ENCODE peak calls at places on chromosomes 4 and X, in nine cellular contexts. M is astrocyte; O is A549; S is left ventricle myocardium inferior; G is AG04450; D is HCT116; C is ovary; W is GM12878; Y is effector memory CD4-positive, alpha-beta T cell. H is an unnamed sample.

GRCh38 chr4:120714581-120714980 is 207.9 kb downstream of the PRDM5 start:
- DNase-seq in M (peak; percentile 31), O (no peak), S (no peak), G (no peak), D (no peak), C (no peak), W (no peak), Y (no peak), H (no peak)

GRCh38 chr4:13547563-13548041 is 3.3 kb upstream of the NKX3-2 start:
- DNase-seq in M (no peak), O (no peak), S (no peak), G (no peak), D (no peak), C (no peak), W (no peak), Y (no peak), H (no peak)

GRCh38 chrX:115178473-115178872 is 10.7 kb upstream of the RBMXL3 start:
- DNase-seq in M (no peak), O (no peak), S (no peak), G (no peak), D (no peak), C (no peak), W (no peak), Y (no peak), H (no peak)

GRCh38 chrX:136192839-136193414 is 45.6 kb downstream of the FHL1 start:
- DNase-seq in M (peak; percentile 76), O (no peak), S (no peak), G (no peak), D (no peak), C (no peak), W (no peak), Y (no peak), H (no peak)

GRCh38 chr4:186707996-186708395 is 15.7 kb downstream of the FAT1 start:
- DNase-seq in M (no peak), O (no peak), S (no peak), G (no peak), D (no peak), C (no peak), W (no peak), Y (no peak), H (no peak)

GRCh38 chrX:95056901-95057300 is 1382.9 kb downstream of the FAM133A start:
- DNase-seq in M (peak; percentile 31), O (peak; percentile 2), S (no peak), G (no peak), D (no peak), C (no peak), W (no peak), Y (no peak), H (no peak)

GRCh38 chr4:139986621-139987510 is 167.1 kb downstream of the MAML3 start:
- DNase-seq in M (peak; percentile 74), O (no peak), S (no peak), G (no peak), D (no peak), C (no peak), W (no peak), Y (no peak), H (no peak)

GRCh38 chr4:1241936-1242505 is 6.9 kb downstream of the CTBP1 start:
- DNase-seq in M (no peak), O (no peak), S (peak; percentile 12), G (no peak), D (no peak), C (peak; percentile 34), W (no peak), Y (no peak), H (no peak)

GRCh38 chr4:6917445-6918241 is 8.0 kb downstream of the TBC1D14 start:
- DNase-seq in M (no peak), O (peak; percentile 84), S (peak; percentile 61), G (no peak), D (peak; percentile 79), C (peak; percentile 81), W (no peak), Y (no peak), H (peak; percentile 34)

GRCh38 chrX:150779367-150779766 is 86.2 kb downstream of the MTMR1 start:
- DNase-seq in M (no peak), O (no peak), S (no peak), G (no peak), D (no peak), C (no peak), W (no peak), Y (no peak), H (no peak)

GRCh38 chr4:186946140-186946539 is 222.5 kb upstream of the FAT1 start:
- DNase-seq in M (no peak), O (no peak), S (no peak), G (no peak), D (no peak), C (no peak), W (no peak), Y (no peak), H (no peak)

GRCh38 chr4:113941836-113942235 is 37.6 kb downstream of the ARSJ start:
- DNase-seq in M (peak; percentile 50), O (no peak), S (no peak), G (no peak), D (no peak), C (no peak), W (no peak), Y (no peak), H (no peak)

GRCh38 chr4:149997881-149998421 is 80.3 kb upstream of the DCLK2 start:
- DNase-seq in M (peak; percentile 59), O (peak; percentile 71), S (no peak), G (no peak), D (peak; percentile 18), C (no peak), W (no peak), Y (no peak), H (no peak)

GRCh38 chr4:56907009-56907408 is 691 bp upstream of the REST start:
- DNase-seq in M (no peak), O (no peak), S (no peak), G (no peak), D (no peak), C (peak; percentile 38), W (no peak), Y (no peak), H (no peak)

GRCh38 chr4:67926485-67926884 is 36.8 kb downstream of the TMPRSS11A start:
- DNase-seq in M (no peak), O (no peak), S (no peak), G (no peak), D (no peak), C (no peak), W (no peak), Y (no peak), H (no peak)

GRCh38 chr4:8044699-8045098 is 105.0 kb upstream of the AFAP1 start:
- DNase-seq in M (no peak), O (no peak), S (no peak), G (no peak), D (no peak), C (no peak), W (no peak), Y (no peak), H (no peak)

DNA sequence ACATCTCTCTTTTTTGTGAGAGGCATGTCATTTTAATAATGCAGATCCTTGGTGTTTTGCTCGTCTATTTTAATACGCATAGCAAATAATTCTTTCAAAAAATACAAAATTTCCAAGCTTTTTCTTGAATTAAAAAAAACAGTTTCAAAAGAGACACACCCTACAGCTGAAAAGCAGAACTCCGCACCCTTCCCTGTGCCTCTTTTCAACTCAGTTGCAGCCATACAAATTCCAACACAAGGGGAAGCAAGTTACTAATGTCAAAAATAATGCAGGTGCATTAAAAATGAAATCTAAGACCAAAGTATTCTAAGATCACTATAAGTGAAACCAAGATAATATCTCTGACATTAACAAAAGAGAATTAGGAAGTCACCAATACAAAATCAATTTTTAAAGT is 66.6 kb downstream of the NR3C2 start:
- DNase-seq in M (no peak), O (no peak), S (no peak), G (no peak), D (no peak), C (no peak), W (no peak), Y (no peak), H (no peak)
- H3K4me3 ChIP-seq in M (no peak overlapping the region), O (no peak overlapping the region), S (peak overlapping the region; percentile 54), G (no peak overlapping the region), D (no peak overlapping the region), C (no peak overlapping the region), W (no peak overlapping the region), Y (peak overlapping the region; percentile 35), H (peak overlapping the region; percentile 30)

GRCh38 chrX:20143539-20143938 is 1.9 kb upstream of the EIF1AX start:
- DNase-seq in M (no peak), O (peak; percentile 24), S (no peak), G (no peak), D (no peak), C (no peak), W (no peak), Y (no peak), H (no peak)

GRCh38 chrX:20140410-20140809 is 1.2 kb downstream of the EIF1AX start:
- DNase-seq in M (no peak), O (no peak), S (no peak), G (no peak), D (no peak), C (no peak), W (no peak), Y (no peak), H (no peak)

GRCh38 chrX:20141281-20142220 is at the start of gene EIF1AX:
- DNase-seq in M (peak; percentile 98), O (peak; percentile 98), S (peak; percentile 95), G (peak; percentile 88), D (peak; percentile 92), C (peak; percentile 99), W (peak; percentile 97), Y (peak; percentile 99), H (peak; percentile 93)

GRCh38 chrX:20143111-20143510 is 1.5 kb upstream of the EIF1AX start:
- DNase-seq in M (no peak), O (no peak), S (no peak), G (no peak), D (no peak), C (no peak), W (no peak), Y (no peak), H (no peak)

GRCh38 chrX:20139966-20140365 is 1.7 kb downstream of the EIF1AX start:
- DNase-seq in M (peak; percentile 67), O (no peak), S (no peak), G (no peak), D (no peak), C (no peak), W (no peak), Y (no peak), H (no peak)
- H3K27ac ChIP-seq in M (peak overlapping the region; percentile 21), O (no peak overlapping the region), S (no peak overlapping the region), G (no peak overlapping the region), D (no peak overlapping the region), C (no peak overlapping the region), W (no peak overlapping the region), Y (peak overlapping the region; percentile 32), H (no peak overlapping the region)

DNA sequence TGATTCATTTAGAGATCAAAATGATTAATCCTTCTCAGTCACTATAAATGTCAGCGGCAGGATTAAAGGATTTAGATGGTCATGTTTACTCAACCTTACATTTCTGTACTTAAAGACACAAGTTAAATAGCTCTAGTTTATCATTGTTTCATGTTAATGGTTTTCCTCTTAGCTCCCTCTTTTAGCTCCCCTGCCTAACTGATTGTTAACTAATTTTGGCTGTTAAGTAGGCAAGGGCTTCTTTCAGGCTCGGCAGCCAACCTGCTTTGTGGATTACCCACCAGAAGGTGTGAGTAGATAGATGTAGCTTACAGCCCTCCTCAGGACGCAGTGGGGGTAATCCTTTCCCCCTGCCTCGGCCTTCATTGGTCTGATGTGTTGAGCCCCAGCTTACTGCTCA is 96.0 kb downstream of the TENM3 start:
- DNase-seq in M (no peak), O (no peak), S (no peak), G (no peak), D (no peak), C (no peak), W (no peak), Y (no peak), H (no peak)
- H3K4me3 ChIP-seq in M (no peak overlapping the region), O (no peak overlapping the region), S (no peak overlapping the region), G (no peak overlapping the region), D (no peak overlapping the region), C (no peak overlapping the region), W (no peak overlapping the region), Y (no peak overlapping the region), H (no peak overlapping the region)

GRCh38 chr4:185429660-185430059 is 3.9 kb upstream of the UFSP2 start:
- DNase-seq in M (no peak), O (no peak), S (no peak), G (no peak), D (no peak), C (no peak), W (no peak), Y (no peak), H (no peak)
- H3K27ac ChIP-seq in M (no peak overlapping the region), O (no peak overlapping the region), S (no peak overlapping the region), G (no peak overlapping the region), D (no peak overlapping the region), C (no peak overlapping the region), W (no peak overlapping the region), Y (no peak overlapping the region), H (no peak overlapping the region)

H was measured in CD8-positive, alpha-beta T cell.